ENCODE peak calls at places on chromosomes 13 and 19, in six cellular contexts. T is NCI-H1092 treated with DMSO at 0.1 percent for 48 hours; B is DMS53; L is stimulated activated CD4-positive, alpha-beta T cell treated with anti-CD3 and anti-CD28 coated beads, Interleukin-12 subunit alpha, Interleukin-12 subunit beta, amount 100 ng/mL, for 4 hours; V is cardiac fibroblast; D is CD4-positive, alpha-beta T cell. Z is an unnamed sample.

GRCh38 chr19:37977992-37978391 is 71.0 kb downstream of the SIPA1L3 start:
- DNase-seq in T (no peak), B (no peak), L (no peak), V (peak), D (no peak), Z (no peak)

GRCh38 chr19:54434112-54434861 is 14.7 kb upstream of the LENG8 start:
- DNase-seq in T (no peak), B (no peak), L (no peak), V (no peak), D (no peak), Z (no peak)

GRCh38 chr13:97397267-97397666 is 36.7 kb upstream of the RAP2A start:
- DNase-seq in T (no peak), B (no peak), L (no peak), V (no peak), D (no peak), Z (no peak)

GRCh38 chr13:111664696-111665095 is 344.3 kb downstream of the TEX29 start:
- DNase-seq in T (no peak), B (no peak), L (no peak), V (no peak), D (no peak), Z (no peak)

GRCh38 chr19:1062387-1063029 is 4.5 kb upstream of the ARHGAP45 start:
- DNase-seq in T (no peak), B (no peak), L (no peak), V (no peak), D (no peak), Z (no peak)

GRCh38 chr19:55650602-55651230 is 2.7 kb downstream of the CCDC106 start:
- DNase-seq in T (no peak), B (no peak), L (no peak), V (no peak), D (no peak), Z (no peak)

GRCh38 chr13:20553309-20553708 is 13.6 kb upstream of the IFT88 start:
- DNase-seq in T (no peak), B (no peak), L (no peak), V (peak), D (no peak), Z (no peak)

GRCh38 chr19:51123381-51124186 is 1.1 kb upstream of the SIGLEC9 start:
- DNase-seq in T (no peak), B (no peak), L (no peak), V (no peak), D (peak), Z (no peak)

GRCh38 chr19:5718579-5719273 is 1.2 kb downstream of the LONP1 start:
- DNase-seq in T (no peak), B (peak), L (peak), V (peak), D (no peak), Z (no peak)